ENCODE peak calls at places on chromosomes 1 and 21, in nine cellular contexts. W is stimulated activated effector memory CD8-positive, alpha-beta T cell treated with anti-CD3 and anti-CD28 coated beads, Interleukin-12 subunit alpha, Interleukin-12 subunit beta, amount 100 ng/mL, for 72 hours; A is GOT3; I is GM03348; D is left ventricle myocardium superior; X is fibroblast of mammary gland; Z is endothelial cell of umbilical vein; T is colonic mucosa; F is B cell. O is an unnamed sample.

GRCh38 chr1:66402194-66402593 is 131.8 kb upstream of the SGIP1 start:
- DNase-seq in W (no peak), A (no peak), I (peak), D (peak), X (peak), Z (no peak), T (peak), F (peak), O (no peak)

GRCh38 chr1:203140076-203140475 is 12.6 kb downstream of the ADORA1 start:
- DNase-seq in W (no peak), A (no peak), I (no peak), D (no peak), X (no peak), Z (no peak), T (no peak), F (no peak), O (no peak)

GRCh38 chr1:214966366-214966765 is 116.2 kb upstream of the KCNK2 start:
- DNase-seq in W (no peak), A (no peak), I (peak), D (no peak), X (peak), Z (no peak), T (no peak), F (no peak), O (no peak)

GRCh38 chr1:61109158-61109557 is 26.8 kb downstream of the NFIA start:
- DNase-seq in W (no peak), A (no peak), I (no peak), D (no peak), X (no peak), Z (no peak), T (no peak), F (no peak), O (no peak)

GRCh38 chr1:221708076-221708571 is 33.8 kb downstream of the DUSP10 start:
- DNase-seq in W (peak), A (no peak), I (no peak), D (no peak), X (peak), Z (no peak), T (no peak), F (peak), O (no peak)

GRCh38 chr1:39694026-39694425 is 2.8 kb upstream of the HPCAL4 start:
- DNase-seq in W (no peak), A (no peak), I (no peak), D (no peak), X (no peak), Z (no peak), T (no peak), F (no peak), O (no peak)

GRCh38 chr1:21577324-21577723 is 68.1 kb downstream of the ALPL start:
- DNase-seq in W (no peak), A (no peak), I (no peak), D (no peak), X (no peak), Z (no peak), T (no peak), F (no peak), O (no peak)

GRCh38 chr1:17230106-17230505 is 18.8 kb upstream of the PADI3 start:
- DNase-seq in W (no peak), A (no peak), I (no peak), D (no peak), X (no peak), Z (no peak), T (no peak), F (no peak), O (no peak)

GRCh38 chr1:85571830-85572229 is 8.7 kb upstream of the CCN1 start:
- DNase-seq in W (no peak), A (no peak), I (no peak), D (no peak), X (no peak), Z (no peak), T (no peak), F (no peak), O (no peak)

GRCh38 chr21:18164933-18165332 is 79.7 kb upstream of the CHODL start:
- DNase-seq in W (no peak), A (no peak), I (no peak), D (no peak), X (no peak), Z (no peak), T (no peak), F (no peak), O (no peak)

GRCh38 chr1:67348586-67349252 is 41.0 kb downstream of the IL12RB2 start:
- DNase-seq in W (no peak), A (no peak), I (no peak), D (no peak), X (no peak), Z (no peak), T (no peak), F (no peak), O (no peak)

GRCh38 chr1:210250665-210250997 is 18.0 kb downstream of the SERTAD4 start:
- DNase-seq in W (no peak), A (no peak), I (peak), D (peak), X (no peak), Z (peak), T (peak), F (no peak), O (peak)

GRCh38 chr1:108583757-108584156 is 23.9 kb downstream of the EEIG2 start:
- DNase-seq in W (no peak), A (no peak), I (no peak), D (no peak), X (peak), Z (no peak), T (no peak), F (no peak), O (no peak)

GRCh38 chr1:28329395-28330153 is 734 bp downstream of the MED18 start:
- DNase-seq in W (peak), A (no peak), I (peak), D (peak), X (peak), Z (peak), T (peak), F (peak), O (peak)

GRCh38 chr1:94306521-94306920 is 69.1 kb upstream of the ARHGAP29 start:
- DNase-seq in W (no peak), A (no peak), I (no peak), D (no peak), X (peak), Z (no peak), T (no peak), F (no peak), O (no peak)

GRCh38 chr1:94602802-94603625 is 61.5 kb upstream of the F3 start:
- DNase-seq in W (no peak), A (no peak), I (no peak), D (no peak), X (no peak), Z (no peak), T (no peak), F (no peak), O (no peak)

GRCh38 chr1:185208626-185209170 is 51.7 kb downstream of the SWT1 start:
- DNase-seq in W (no peak), A (no peak), I (no peak), D (no peak), X (no peak), Z (no peak), T (no peak), F (no peak), O (no peak)

GRCh38 chr21:20997633-20998455 is at the start of gene NCAM2:
- DNase-seq in W (peak), A (no peak), I (peak), D (peak), X (peak), Z (peak), T (peak), F (no peak), O (peak)

GRCh38 chr1:242017580-242018233 is 18.8 kb upstream of the MAP1LC3C start:
- DNase-seq in W (peak), A (no peak), I (peak), D (peak), X (peak), Z (peak), T (peak), F (peak), O (peak)

GRCh38 chr1:111696330-111696729 is 42.9 kb downstream of the INKA2 start:
- DNase-seq in W (no peak), A (no peak), I (no peak), D (no peak), X (no peak), Z (no peak), T (no peak), F (no peak), O (no peak)